ENCODE peak calls at places on chromosomes 3 and 15, in nine cellular contexts. One of them, this sample, is unnamed.

GRCh38 chr15:77504310-77504709 is 83.6 kb downstream of the HMG20A start:
- DNase-seq in lower lobe of right lung: peak
- DNase-seq in brain microvascular endothelial cell: no peak
- DNase-seq in cerebellar cortex: no peak
- DNase-seq in mesenchymal stem cell: no peak
- DNase-seq in lung microvascular endothelial cell: no peak
- DNase-seq in H9: no peak
- DNase-seq in ovary: no peak
- DNase-seq in astrocyte of the spinal cord: no peak
- DNase-seq in this sample: no peak

GRCh38 chr3:22779737-22780136 is 423.4 kb upstream of the UBE2E2 start:
- DNase-seq in cerebellar cortex: no peak
- DNase-seq in lower lobe of right lung: no peak
- DNase-seq in lung microvascular endothelial cell: no peak
- DNase-seq in ovary: no peak
- DNase-seq in brain microvascular endothelial cell: peak
- DNase-seq in astrocyte of the spinal cord: no peak
- DNase-seq in mesenchymal stem cell: no peak
- DNase-seq in H9: no peak
- DNase-seq in this sample: no peak

GRCh38 chr15:78402056-78402610 is 35.9 kb upstream of the IREB2 start:
- DNase-seq in lower lobe of right lung: no peak
- DNase-seq in ovary: no peak
- DNase-seq in astrocyte of the spinal cord: no peak
- DNase-seq in H9: no peak
- DNase-seq in cerebellar cortex: no peak
- DNase-seq in lung microvascular endothelial cell: no peak
- DNase-seq in brain microvascular endothelial cell: no peak
- DNase-seq in mesenchymal stem cell: peak
- DNase-seq in this sample: no peak

GRCh38 chr3:122913539-122914100 is 113.9 kb downstream of the SEMA5B start:
- DNase-seq in ovary: no peak
- DNase-seq in mesenchymal stem cell: no peak
- DNase-seq in brain microvascular endothelial cell: no peak
- DNase-seq in lung microvascular endothelial cell: no peak
- DNase-seq in cerebellar cortex: no peak
- DNase-seq in astrocyte of the spinal cord: no peak
- DNase-seq in H9: no peak
- DNase-seq in lower lobe of right lung: no peak
- DNase-seq in this sample: no peak

GRCh38 chr3:150599611-150600297 is 3.4 kb upstream of the SELENOT start:
- DNase-seq in cerebellar cortex: no peak
- DNase-seq in lung microvascular endothelial cell: peak
- DNase-seq in H9: peak
- DNase-seq in brain microvascular endothelial cell: peak
- DNase-seq in mesenchymal stem cell: peak
- DNase-seq in lower lobe of right lung: no peak
- DNase-seq in astrocyte of the spinal cord: peak
- DNase-seq in ovary: no peak
- DNase-seq in this sample: peak

GRCh38 chr3:42256135-42256819 is 9.7 kb downstream of the CCK start:
- DNase-seq in H9: no peak
- DNase-seq in lower lobe of right lung: no peak
- DNase-seq in ovary: no peak
- DNase-seq in lung microvascular endothelial cell: no peak
- DNase-seq in brain microvascular endothelial cell: peak
- DNase-seq in astrocyte of the spinal cord: peak
- DNase-seq in mesenchymal stem cell: no peak
- DNase-seq in cerebellar cortex: no peak
- DNase-seq in this sample: peak

GRCh38 chr3:11774296-11774877 is 72.3 kb downstream of the TAMM41 start:
- DNase-seq in brain microvascular endothelial cell: peak
- DNase-seq in H9: peak
- DNase-seq in mesenchymal stem cell: peak
- DNase-seq in ovary: no peak
- DNase-seq in astrocyte of the spinal cord: peak
- DNase-seq in lung microvascular endothelial cell: peak
- DNase-seq in cerebellar cortex: peak
- DNase-seq in lower lobe of right lung: no peak
- DNase-seq in this sample: peak

GRCh38 chr3:59212128-59212764 is 162.4 kb upstream of the CFAP20DC start:
- DNase-seq in astrocyte of the spinal cord: peak
- DNase-seq in mesenchymal stem cell: peak
- DNase-seq in ovary: no peak
- DNase-seq in cerebellar cortex: peak
- DNase-seq in lower lobe of right lung: no peak
- DNase-seq in lung microvascular endothelial cell: peak
- DNase-seq in brain microvascular endothelial cell: peak
- DNase-seq in H9: no peak
- DNase-seq in this sample: peak

GRCh38 chr3:48130321-48130881 is 57.8 kb downstream of the CDC25A start:
- DNase-seq in lung microvascular endothelial cell: peak
- DNase-seq in H9: no peak
- DNase-seq in cerebellar cortex: no peak
- DNase-seq in lower lobe of right lung: peak
- DNase-seq in ovary: peak
- DNase-seq in brain microvascular endothelial cell: peak
- DNase-seq in mesenchymal stem cell: peak
- DNase-seq in astrocyte of the spinal cord: peak
- DNase-seq in this sample: peak

GRCh38 chr15:71275098-71275497 is 159.8 kb downstream of the THSD4 start:
- DNase-seq in mesenchymal stem cell: peak
- DNase-seq in cerebellar cortex: no peak
- DNase-seq in H9: no peak
- DNase-seq in lower lobe of right lung: no peak
- DNase-seq in astrocyte of the spinal cord: peak
- DNase-seq in ovary: no peak
- DNase-seq in brain microvascular endothelial cell: peak
- DNase-seq in lung microvascular endothelial cell: no peak
- DNase-seq in this sample: peak

GRCh38 chr3:62065985-62066693 is 307.2 kb downstream of the FEZF2 start:
- DNase-seq in brain microvascular endothelial cell: no peak
- DNase-seq in ovary: no peak
- DNase-seq in cerebellar cortex: no peak
- DNase-seq in mesenchymal stem cell: no peak
- DNase-seq in H9: no peak
- DNase-seq in lung microvascular endothelial cell: no peak
- DNase-seq in lower lobe of right lung: no peak
- DNase-seq in astrocyte of the spinal cord: peak
- DNase-seq in this sample: no peak

GRCh38 chr15:70580958-70581357 is 182.4 kb downstream of the UACA start:
- DNase-seq in cerebellar cortex: no peak
- DNase-seq in ovary: no peak
- DNase-seq in H9: no peak
- DNase-seq in brain microvascular endothelial cell: no peak
- DNase-seq in lower lobe of right lung: no peak
- DNase-seq in astrocyte of the spinal cord: no peak
- DNase-seq in lung microvascular endothelial cell: no peak
- DNase-seq in mesenchymal stem cell: no peak
- DNase-seq in this sample: no peak

GRCh38 chr15:58742424-58743160 is 6.9 kb downstream of the ADAM10 start:
- DNase-seq in mesenchymal stem cell: peak
- DNase-seq in cerebellar cortex: no peak
- DNase-seq in brain microvascular endothelial cell: peak
- DNase-seq in astrocyte of the spinal cord: peak
- DNase-seq in lower lobe of right lung: no peak
- DNase-seq in lung microvascular endothelial cell: peak
- DNase-seq in H9: no peak
- DNase-seq in ovary: no peak
- DNase-seq in this sample: peak

GRCh38 chr3:153591566-153592221 is 429.7 kb downstream of the RAP2B start:
- DNase-seq in lung microvascular endothelial cell: no peak
- DNase-seq in ovary: no peak
- DNase-seq in mesenchymal stem cell: no peak
- DNase-seq in astrocyte of the spinal cord: no peak
- DNase-seq in lower lobe of right lung: no peak
- DNase-seq in cerebellar cortex: no peak
- DNase-seq in brain microvascular endothelial cell: no peak
- DNase-seq in H9: no peak
- DNase-seq in this sample: no peak